ENCODE peak calls at places on chromosome 7, in four cellular contexts. N is hepatocyte, M is left ventricle myocardium inferior, W is Panc1. H is an unnamed sample.
A peak's percentile ranks its signal among the peaks of the same experiment; 100 is the strongest.

GRCh38 chr7:2002561-2003450 is 229.9 kb downstream of the MAD1L1 start:
- DNase-seq in N (no peak), M (peak; percentile 11), W (no peak), H (no peak)

GRCh38 chr7:84247591-84247990 is 53.0 kb upstream of the SEMA3A start:
- DNase-seq in N (no peak), M (no peak), W (no peak), H (peak; percentile 62)

GRCh38 chr7:149741629-149742028 is 31.8 kb downstream of the ZNF467 start:
- DNase-seq in N (no peak), M (no peak), W (no peak), H (no peak)

GRCh38 chr7:127396184-127396583 is 3.7 kb upstream of the ZNF800 start:
- DNase-seq in N (no peak), M (no peak), W (no peak), H (no peak)

GRCh38 chr7:107075863-107076574 is 31.5 kb downstream of the PRKAR2B start:
- DNase-seq in N (no peak), M (no peak), W (no peak), H (no peak)

GRCh38 chr7:73909051-73909941 is 48.3 kb downstream of the TMEM270 start:
- DNase-seq in N (no peak), M (no peak), W (no peak), H (no peak)

GRCh38 chr7:82050134-82050533 is 280.3 kb upstream of the HGF start:
- DNase-seq in N (peak; percentile 45), M (no peak), W (peak; percentile 88), H (peak; percentile 64)

GRCh38 chr7:12436126-12436525 is 32.5 kb upstream of the VWDE start:
- DNase-seq in N (no peak), M (no peak), W (no peak), H (no peak)

GRCh38 chr7:43454936-43455518 is 127.9 kb upstream of the STK17A start:
- DNase-seq in N (peak; percentile 52), M (no peak), W (no peak), H (no peak)

GRCh38 chr7:85529831-85530230 is 343.0 kb upstream of the SEMA3D start:
- DNase-seq in N (no peak), M (no peak), W (no peak), H (no peak)

GRCh38 chr7:46781901-46782439 is 799.9 kb downstream of the TNS3 start:
- DNase-seq in N (no peak), M (no peak), W (no peak), H (no peak)

GRCh38 chr7:132742152-132742551 is 165.9 kb upstream of the PLXNA4 start:
- DNase-seq in N (no peak), M (no peak), W (no peak), H (peak; percentile 12)

GRCh38 chr7:156616269-156617202 is 24.0 kb upstream of the RNF32 start:
- DNase-seq in N (peak; percentile 39), M (no peak), W (no peak), H (no peak)

GRCh38 chr7:151125835-151126481 is 39.7 kb downstream of the AGAP3 start:
- DNase-seq in N (peak; percentile 50), M (no peak), W (no peak), H (no peak)

GRCh38 chr7:142854505-142855400 is at the start of gene EPHB6:
- DNase-seq in N (peak; percentile 84), M (peak; percentile 86), W (no peak), H (no peak)

GRCh38 chr7:83863906-83864305 is 215.0 kb upstream of the SEMA3E start:
- DNase-seq in N (no peak), M (no peak), W (no peak), H (no peak)

GRCh38 chr7:142939226-142939910 is at the start of gene LLCFC1:
- DNase-seq in N (peak; percentile 27), M (no peak), W (no peak), H (no peak)

GRCh38 chr7:34096135-34096775 is 190.9 kb downstream of the BMPER start:
- DNase-seq in N (peak; percentile 15), M (peak; percentile 65), W (no peak), H (no peak)

GRCh38 chr7:47232751-47233412 is 349.0 kb downstream of the TNS3 start:
- DNase-seq in N (no peak), M (no peak), W (no peak), H (no peak)

GRCh38 chr7:148609045-148609725 is 18.6 kb downstream of the C7orf33 start:
- DNase-seq in N (no peak), M (no peak), W (no peak), H (no peak)

GRCh38 chr7:20219446-20220292 is 2.5 kb upstream of the MACC1 start:
- DNase-seq in N (peak; percentile 85), M (peak; percentile 69), W (no peak), H (peak; percentile 87)

GRCh38 chr7:146772581-146772980 is 656.0 kb downstream of the CNTNAP2 start:
- DNase-seq in N (peak; percentile 32), M (no peak), W (no peak), H (no peak)

GRCh38 chr7:106818736-106819135 is 46.3 kb upstream of the PIK3CG start:
- DNase-seq in N (no peak), M (no peak), W (no peak), H (no peak)

GRCh38 chr7:54697659-54698186 is 61.3 kb downstream of the SEC61G start:
- DNase-seq in N (no peak), M (no peak), W (no peak), H (no peak)

GRCh38 chr7:154862153-154862791 is 140.7 kb downstream of the PAXIP1 start:
- DNase-seq in N (no peak), M (no peak), W (no peak), H (no peak)

GRCh38 chr7:148883233-148884048 is 650 bp downstream of the EZH2 start:
- DNase-seq in N (peak; percentile 53), M (peak; percentile 34), W (peak; percentile 4), H (no peak)

GRCh38 chr7:116588225-116588624 is 63.4 kb downstream of the CAV1 start:
- DNase-seq in N (no peak), M (no peak), W (no peak), H (no peak)

GRCh38 chr7:92513167-92513902 is 15.0 kb downstream of the PEX1 start:
- DNase-seq in N (no peak), M (no peak), W (no peak), H (no peak)

GRCh38 chr7:27300401-27300800 is 57.8 kb downstream of the EVX1 start:
- DNase-seq in N (no peak), M (no peak), W (no peak), H (no peak)

GRCh38 chr7:155300641-155301452 is 3.2 kb downstream of the INSIG1 start:
- DNase-seq in N (no peak), M (no peak), W (no peak), H (no peak)

GRCh38 chr7:156773966-156774365 is 119.0 kb downstream of the LMBR1 start:
- DNase-seq in N (no peak), M (no peak), W (no peak), H (no peak)

GRCh38 chr7:148289630-148290029 is 300.9 kb upstream of the C7orf33 start:
- DNase-seq in N (no peak), M (no peak), W (no peak), H (peak; percentile 57)

GRCh38 chr7:51082096-51082840 is 234.3 kb downstream of the COBL start:
- DNase-seq in N (no peak), M (peak; percentile 53), W (no peak), H (no peak)

GRCh38 chr7:130491841-130492518 is at the start of gene MEST:
- DNase-seq in N (peak; percentile 57), M (no peak), W (no peak), H (no peak)
- H3K27ac ChIP-seq in N (peak within 1 kb of the TSS; percentile 74), M (no peak within 1 kb of the TSS), W (peak within 1 kb of the TSS; percentile 75), H (no peak within 1 kb of the TSS)

GRCh38 chr7:135962802-135963201 is 14.4 kb downstream of the MTPN start:
- DNase-seq in N (no peak), M (no peak), W (no peak), H (no peak)

GRCh38 chr7:135964254-135964653 is 12.9 kb downstream of the MTPN start:
- DNase-seq in N (no peak), M (no peak), W (no peak), H (no peak)

GRCh38 chr7:135966341-135967043 is 10.7 kb downstream of the MTPN start:
- DNase-seq in N (no peak), M (no peak), W (no peak), H (no peak)

GRCh38 chr7:135964791-135965190 is 12.4 kb downstream of the MTPN start:
- DNase-seq in N (no peak), M (no peak), W (no peak), H (no peak)

DNA sequence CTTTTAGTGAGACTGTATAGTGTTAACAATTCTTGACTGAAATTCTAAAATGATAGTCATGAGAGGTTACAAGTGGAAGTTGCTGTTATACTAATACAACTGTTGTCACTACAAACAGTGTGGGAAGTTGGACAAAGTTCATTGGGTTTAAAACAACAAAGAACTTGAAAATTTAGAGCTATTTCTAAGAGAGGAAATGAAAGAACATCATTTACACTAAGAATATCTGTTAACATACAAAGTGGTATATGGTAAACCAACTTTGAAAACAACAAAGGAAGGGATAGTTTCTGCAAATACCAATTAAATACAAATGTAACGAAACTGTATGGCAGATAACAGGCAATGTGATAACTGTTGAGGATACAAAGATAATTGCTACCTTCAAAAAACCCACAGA is 11.6 kb downstream of the MTPN start:
- DNase-seq in N (no peak), M (no peak), W (no peak), H (no peak)
- H3K27ac ChIP-seq in N (no peak overlapping the region), M (no peak overlapping the region), W (no peak overlapping the region), H (no peak overlapping the region)

GRCh38 chr7:104973909-104974415 is 40.0 kb upstream of the KMT2E start:
- DNase-seq in N (no peak), M (no peak), W (no peak), H (no peak)
- H3K27ac ChIP-seq in N (peak overlapping the region; percentile 45), M (peak overlapping the region; percentile 87), W (no peak overlapping the region), H (peak overlapping the region; percentile 89)

GRCh38 chr7:23003505-23004246 is 10.3 kb downstream of the HYCC1 start:
- DNase-seq in N (no peak), M (no peak), W (no peak), H (no peak)

GRCh38 chr7:23000597-23001360 is 13.2 kb downstream of the HYCC1 start:
- DNase-seq in N (no peak), M (no peak), W (no peak), H (no peak)

GRCh38 chr7:23001610-23002009 is 12.3 kb downstream of the HYCC1 start:
- DNase-seq in N (no peak), M (no peak), W (no peak), H (no peak)

GRCh38 chr7:23004247-23004520 is 9.7 kb downstream of the HYCC1 start:
- DNase-seq in N (no peak), M (no peak), W (no peak), H (no peak)

DNA sequence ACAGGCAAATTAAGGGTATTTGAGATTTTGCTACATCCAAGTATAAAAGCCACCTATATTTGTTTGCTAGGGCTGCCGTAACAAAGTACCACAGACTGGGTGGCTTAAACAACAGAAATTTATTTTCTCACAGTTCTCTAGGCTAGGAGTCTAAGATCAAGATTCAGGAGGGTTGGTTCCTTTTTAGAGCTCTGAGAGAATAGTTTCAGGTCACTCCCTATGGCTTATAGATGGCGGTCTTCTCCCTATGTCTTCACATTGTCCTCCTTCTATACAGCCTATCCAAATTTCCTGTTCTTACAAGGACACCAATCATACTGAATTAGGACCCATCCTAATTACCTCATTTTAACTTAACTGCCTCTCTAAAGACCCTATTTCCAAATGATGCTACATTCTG is 11.2 kb downstream of the HYCC1 start:
- DNase-seq in N (no peak), M (no peak), W (no peak), H (no peak)
- H3K27ac ChIP-seq in N (no peak overlapping the region), M (no peak overlapping the region), W (no peak overlapping the region), H (no peak overlapping the region)

GRCh38 chr7:134419085-134419484 is 39.8 kb downstream of the AKR1B1 start:
- DNase-seq in N (no peak), M (no peak), W (no peak), H (no peak)
- H3K27ac ChIP-seq in N (no peak overlapping the region), M (no peak overlapping the region), W (no peak overlapping the region), H (no peak overlapping the region)

H was measured in epithelial cell of prostate.